ENCODE peak calls at places on chromosome 5, in five cellular contexts. P is transverse colon, Q is esophagus squamous epithelium, V is K562, F is IMR-90. E is an unnamed sample.

GRCh38 chr5:59133801-59134261 is 551.0 kb downstream of the RAB3C start:
- DNase-seq in P (no peak), Q (no peak), V (no peak), F (peak; percentile 91), E (no peak)

GRCh38 chr5:26940981-26941380 is 97.4 kb downstream of the CDH9 start:
- DNase-seq in P (no peak), Q (no peak), V (no peak), F (peak; percentile 31), E (no peak)

GRCh38 chr5:17180957-17181723 is 36.3 kb upstream of the BASP1 start:
- DNase-seq in P (no peak), Q (no peak), V (no peak), F (peak; percentile 100), E (no peak)

GRCh38 chr5:82834151-82834550 is 243.0 kb downstream of the TMEM167A start:
- DNase-seq in P (no peak), Q (no peak), V (no peak), F (no peak), E (no peak)

GRCh38 chr5:62082370-62082778 is 223.6 kb upstream of the KIF2A start:
- DNase-seq in P (no peak), Q (no peak), V (no peak), F (peak; percentile 16), E (no peak)

GRCh38 chr5:112886975-112887374 is 25.9 kb downstream of the SRP19 start:
- DNase-seq in P (no peak), Q (no peak), V (no peak), F (no peak), E (no peak)

GRCh38 chr5:60675286-60675685 is 24.7 kb downstream of the DEPDC1B start:
- DNase-seq in P (no peak), Q (no peak), V (no peak), F (no peak), E (no peak)

GRCh38 chr5:54673523-54674225 is 156.1 kb downstream of the SNX18 start:
- DNase-seq in P (peak; percentile 52), Q (peak; percentile 18), V (no peak), F (peak; percentile 36), E (no peak)

GRCh38 chr5:154800582-154800981 is 45.4 kb downstream of the LARP1 start:
- DNase-seq in P (no peak), Q (no peak), V (no peak), F (no peak), E (no peak)

GRCh38 chr5:175692996-175693700 is 35.3 kb downstream of the HRH2 start:
- DNase-seq in P (peak; percentile 34), Q (no peak), V (no peak), F (no peak), E (no peak)

GRCh38 chr5:17365326-17365725 is 132.7 kb upstream of the TAF11L2 start:
- DNase-seq in P (no peak), Q (no peak), V (no peak), F (peak; percentile 32), E (no peak)

GRCh38 chr5:10653033-10653432 is 89.2 kb downstream of the ANKRD33B start:
- DNase-seq in P (no peak), Q (no peak), V (no peak), F (peak; percentile 35), E (no peak)

GRCh38 chr5:111719773-111720172 is 37.2 kb downstream of the NREP start:
- DNase-seq in P (no peak), Q (no peak), V (no peak), F (no peak), E (no peak)

GRCh38 chr5:78671609-78672008 is 23.0 kb upstream of the LHFPL2 start:
- DNase-seq in P (peak; percentile 65), Q (no peak), V (no peak), F (no peak), E (no peak)

GRCh38 chr5:135753990-135754389 is 80.5 kb upstream of the SLC25A48 start:
- DNase-seq in P (no peak), Q (no peak), V (no peak), F (no peak), E (no peak)

GRCh38 chr5:65142007-65142406 is 339.7 kb downstream of the ADAMTS6 start:
- DNase-seq in P (no peak), Q (no peak), V (no peak), F (no peak), E (no peak)

GRCh38 chr5:144085381-144085780 is 85.1 kb downstream of the YIPF5 start:
- DNase-seq in P (no peak), Q (no peak), V (no peak), F (no peak), E (no peak)

DNA sequence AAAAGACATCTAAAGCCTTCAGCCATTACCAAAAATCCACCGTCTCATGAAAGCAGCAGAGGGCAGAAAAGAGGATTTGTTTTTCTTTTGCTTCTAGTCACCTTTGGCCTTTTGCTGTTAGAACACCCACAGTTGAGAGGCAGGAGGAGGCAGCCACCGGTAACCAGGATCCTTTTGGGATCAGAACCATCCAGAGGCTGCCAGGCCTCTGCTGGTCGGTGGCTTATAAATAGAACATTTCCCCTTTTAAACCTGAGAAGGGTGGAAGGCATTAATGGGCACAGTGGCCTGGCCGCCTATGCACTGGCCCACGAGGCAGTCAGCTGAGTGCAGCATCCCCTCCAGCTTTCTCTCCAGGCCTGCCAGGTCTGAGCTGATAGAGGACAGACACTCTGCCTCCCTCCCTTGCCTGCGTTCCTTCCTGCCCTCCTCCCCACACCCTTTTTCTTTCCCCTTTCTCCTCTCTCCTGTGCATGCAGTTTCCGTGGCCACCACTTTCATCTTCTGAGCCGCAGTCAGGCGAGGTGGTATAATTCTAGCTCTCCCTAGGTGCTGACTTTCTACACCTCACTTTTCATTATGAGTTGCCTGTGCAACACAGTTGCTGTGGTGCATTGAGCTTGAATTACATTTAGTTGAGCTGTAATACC is 253.4 kb downstream of the ARHGAP26 start:
- DNase-seq in P (peak; percentile 18), Q (no peak), V (no peak), F (peak; percentile 68), E (no peak)
- TF ChIP-seq POLR2A in P (no peak), Q (no peak), V (no peak), F (no peak), E (no peak)

GRCh38 chr5:124746252-124746915 is at the start of gene ZNF608:
- DNase-seq in P (peak; percentile 29), Q (no peak), V (no peak), F (peak; percentile 78), E (peak; percentile 10)

GRCh38 chr5:124746916-124747769 is 704 bp upstream of the ZNF608 start:
- DNase-seq in P (peak; percentile 83), Q (peak; percentile 28), V (no peak), F (peak; percentile 94), E (peak; percentile 84)

GRCh38 chr5:124745367-124746251 is 830 bp downstream of the ZNF608 start:
- DNase-seq in P (no peak), Q (no peak), V (no peak), F (peak; percentile 51), E (peak; percentile 4)

GRCh38 chr5:124751031-124751430 is 4.6 kb upstream of the ZNF608 start:
- DNase-seq in P (no peak), Q (no peak), V (no peak), F (no peak), E (no peak)

DNA sequence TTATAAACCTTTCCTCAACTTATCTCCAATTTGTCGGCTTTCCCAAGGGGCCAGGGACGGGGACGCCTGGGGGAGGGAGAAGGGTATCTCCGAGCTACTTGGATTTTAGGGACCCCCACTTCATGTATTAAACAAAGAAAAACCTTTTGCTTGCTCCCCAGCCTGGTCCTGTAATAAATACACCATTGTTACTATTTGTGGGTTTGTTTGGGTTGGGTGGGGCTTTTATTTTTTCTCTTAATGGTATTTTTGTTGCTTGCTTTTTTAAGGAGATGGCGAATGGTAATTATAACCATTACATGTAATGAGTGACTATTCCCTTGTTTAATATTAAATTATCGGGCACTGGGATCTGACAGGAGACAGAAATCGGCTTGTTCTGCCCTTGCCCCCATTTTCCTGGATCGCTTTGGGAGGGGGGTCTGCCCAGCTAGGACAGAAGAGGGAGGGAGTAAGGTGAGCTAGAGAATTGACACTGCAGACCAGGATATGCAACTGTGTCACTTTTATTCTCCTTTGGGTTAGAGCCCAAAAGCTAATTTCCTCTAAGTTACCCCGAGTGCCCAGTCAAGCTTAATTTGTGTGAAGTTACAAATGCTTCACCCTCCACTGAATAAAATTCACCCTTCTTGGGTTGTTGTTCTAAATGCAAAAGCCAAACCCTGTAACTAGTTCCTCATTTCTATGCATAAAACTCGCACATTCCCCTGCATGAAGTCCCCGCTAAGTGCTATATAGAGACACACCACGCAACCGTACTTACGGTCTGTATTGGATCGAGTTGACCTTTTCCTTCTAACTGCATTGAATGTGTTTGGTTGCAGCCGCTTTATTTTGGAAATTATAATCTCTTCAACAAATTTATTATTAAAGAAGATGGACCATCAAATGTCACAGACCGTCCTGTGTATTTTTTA is 1.6 kb upstream of the ZNF608 start:
- DNase-seq in P (no peak), Q (no peak), V (no peak), F (peak; percentile 44), E (peak; percentile 28)
- TF ChIP-seq POLR2A in P (peak; percentile 0), Q (no peak), V (no peak), F (no peak), E (no peak)

GRCh38 chr5:83839256-83839655 is 118.6 kb upstream of the HAPLN1 start:
- DNase-seq in P (no peak), Q (no peak), V (no peak), F (no peak), E (no peak)

GRCh38 chr5:83848928-83849327 is 128.3 kb upstream of the HAPLN1 start:
- DNase-seq in P (no peak), Q (no peak), V (no peak), F (no peak), E (no peak)

GRCh38 chr5:83839788-83840187 is 119.1 kb upstream of the HAPLN1 start:
- DNase-seq in P (no peak), Q (no peak), V (no peak), F (no peak), E (no peak)

GRCh38 chr5:83846601-83847000 is 125.9 kb upstream of the HAPLN1 start:
- DNase-seq in P (no peak), Q (no peak), V (no peak), F (no peak), E (no peak)

GRCh38 chr5:83844320-83845068 is 123.8 kb upstream of the HAPLN1 start:
- DNase-seq in P (peak; percentile 11), Q (no peak), V (no peak), F (peak; percentile 74), E (no peak)
- TF ChIP-seq POLR2A in P (no peak), Q (no peak), V (no peak), F (no peak), E (no peak)

GRCh38 chr5:77086611-77087483 is at the start of gene ZBED3:
- DNase-seq in P (peak; percentile 83), Q (no peak), V (no peak), F (peak; percentile 74), E (peak; percentile 77)
- TF ChIP-seq POLR2A in P (peak; percentile 39), Q (no peak), V (no peak), F (no peak), E (no peak)

GRCh38 chr5:67003906-67004729 is 192.5 kb downstream of the CD180 start:
- DNase-seq in P (peak; percentile 92), Q (peak; percentile 44), V (peak; percentile 79), F (peak; percentile 88), E (peak; percentile 93)
- TF ChIP-seq POLR2A in P (peak; percentile 79), Q (no peak), V (peak; percentile 59), F (peak; percentile 79), E (peak; percentile 83)

GRCh38 chr5:105167092-105167491 is 1604.5 kb upstream of the NUDT12 start:
- DNase-seq in P (no peak), Q (no peak), V (no peak), F (no peak), E (no peak)
- TF ChIP-seq POLR2A in P (no peak), Q (no peak), V (no peak), F (no peak), E (no peak)

GRCh38 chr5:124748687-124749594 is 2.5 kb upstream of the ZNF608 start:
- DNase-seq in P (peak; percentile 87), Q (peak; percentile 31), V (peak; percentile 68), F (peak; percentile 91), E (peak; percentile 81)
- TF ChIP-seq POLR2A in P (peak; percentile 92), Q (no peak), V (no peak), F (no peak), E (peak; percentile 13)

GRCh38 chr5:140113699-140114263 is at the start of gene PURA:
- DNase-seq in P (peak; percentile 97), Q (peak; percentile 70), V (peak; percentile 93), F (peak; percentile 92), E (peak; percentile 97)
- TF ChIP-seq POLR2A in P (peak; percentile 64), Q (no peak), V (no peak), F (peak; percentile 46), E (no peak)

E was measured in erythroblast.